ENCODE peak calls at places on chromosomes 2 and 18, in ten cellular contexts. L, M, A, X, F, V, Q, Z, I and H are unnamed samples.

GRCh38 chr2:68734176-68734575 is 435 bp upstream of the ARHGAP25 start:
- DNase-seq in V (no peak), Q (no peak), Z (no peak), L (no peak), A (no peak), F (no peak), X (no peak), I (no peak), M (no peak), H (no peak)

GRCh38 chr2:25251461-25252273 is 83.3 kb upstream of the POMC start:
- DNase-seq in I (no peak), Z (no peak), L (no peak), Q (peak; percentile 59), F (peak; percentile 61), M (peak; percentile 68), A (peak; percentile 46), X (no peak), V (peak; percentile 44), H (peak; percentile 79)

GRCh38 chr2:11558206-11558886 is 24.5 kb downstream of the GREB1 start:
- DNase-seq in M (no peak), X (no peak), Z (no peak), F (no peak), I (no peak), Q (no peak), A (no peak), L (no peak), V (no peak), H (no peak)

GRCh38 chr18:34631567-34631966 is 78.5 kb upstream of the DTNA start:
- DNase-seq in V (no peak), M (peak; percentile 95), L (no peak), I (no peak), Z (no peak), Q (no peak), F (no peak), A (no peak), X (no peak), H (no peak)

GRCh38 chr18:4283746-4284291 is 171.3 kb downstream of the DLGAP1 start:
- DNase-seq in A (no peak), M (peak; percentile 65), Q (no peak), I (no peak), V (no peak), Z (no peak), L (no peak), X (no peak), F (no peak), H (no peak)

GRCh38 chr2:187519419-187520120 is 34.7 kb downstream of the TFPI start:
- DNase-seq in Q (no peak), L (no peak), V (no peak), Z (no peak), X (no peak), A (no peak), F (no peak), I (no peak), M (peak; percentile 50), H (no peak)

GRCh38 chr2:156191547-156191946 is 141.0 kb downstream of the NR4A2 start:
- DNase-seq in V (peak; percentile 13), F (no peak), I (no peak), Z (no peak), L (no peak), Q (no peak), M (no peak), X (no peak), A (no peak), H (no peak)

GRCh38 chr2:77102927-77103326 is 419.2 kb downstream of the LRRTM4 start:
- DNase-seq in A (no peak), V (no peak), X (no peak), I (no peak), M (no peak), Q (no peak), L (no peak), Z (no peak), F (no peak), H (no peak)

GRCh38 chr2:202201220-202202160 is 36.9 kb downstream of the SUMO1 start:
- DNase-seq in M (no peak), Q (no peak), L (no peak), F (no peak), Z (no peak), A (no peak), V (no peak), I (no peak), X (no peak), H (no peak)

GRCh38 chr2:220209751-220210150 is 582.3 kb downstream of the SLC4A3 start:
- DNase-seq in A (no peak), I (no peak), M (no peak), Q (no peak), X (no peak), L (no peak), F (no peak), Z (no peak), V (no peak), H (no peak)

GRCh38 chr2:40164736-40165502 is 287.0 kb downstream of the SLC8A1 start:
- DNase-seq in Z (no peak), L (no peak), X (no peak), F (no peak), V (peak; percentile 49), A (no peak), M (no peak), Q (no peak), I (no peak), H (peak; percentile 32)

GRCh38 chr2:67255933-67256615 is 141.1 kb upstream of the ETAA1 start:
- DNase-seq in A (no peak), V (peak; percentile 63), X (peak; percentile 47), F (no peak), L (no peak), I (no peak), Z (no peak), M (peak; percentile 53), Q (no peak), H (no peak)

GRCh38 chr2:217912030-217913024 is 90.5 kb downstream of the TNS1 start:
- DNase-seq in V (no peak), M (no peak), Q (no peak), I (no peak), X (no peak), F (no peak), A (no peak), Z (no peak), L (no peak), H (peak; percentile 44)

GRCh38 chr2:72924353-72925240 is 7.3 kb downstream of the EMX1 start:
- DNase-seq in F (peak; percentile 38), L (no peak), Q (no peak), V (no peak), I (no peak), A (peak; percentile 24), X (no peak), M (no peak), Z (no peak), H (peak; percentile 47)

GRCh38 chr18:49029628-49030027 is 78.9 kb upstream of the SMAD7 start:
- DNase-seq in X (no peak), Z (no peak), Q (no peak), F (no peak), I (no peak), L (no peak), A (no peak), M (no peak), V (no peak), H (no peak)

GRCh38 chr2:44938287-44939073 is 3.0 kb upstream of the SIX3 start:
- DNase-seq in F (no peak), Q (no peak), X (no peak), Z (no peak), A (no peak), L (no peak), M (peak; percentile 73), V (no peak), I (no peak), H (peak; percentile 73)

GRCh38 chr2:36235426-36235825 is 120.2 kb upstream of the CRIM1 start:
- DNase-seq in Z (no peak), X (no peak), F (no peak), V (no peak), I (no peak), A (no peak), Q (no peak), M (no peak), L (no peak), H (no peak)